ENCODE peak calls at places on chromosomes 6 and 20, in six cellular contexts. V is pancreas, P is tibial artery, B is epithelial cell of esophagus, I is choroid plexus epithelial cell, O is kidney epithelial cell. A is an unnamed sample.

GRCh38 chr20:51500311-51500710 is 42.2 kb downstream of the NFATC2 start:
- DNase-seq in V (no peak), P (no peak), B (peak), I (no peak), O (no peak), A (no peak)

GRCh38 chr6:136209496-136209895 is 40.6 kb downstream of the MTFR2 start:
- DNase-seq in V (no peak), P (no peak), B (peak), I (no peak), O (no peak), A (no peak)

GRCh38 chr6:43798688-43799444 is 28.9 kb downstream of the VEGFA start:
- DNase-seq in V (peak), P (no peak), B (peak), I (peak), O (peak), A (no peak)

GRCh38 chr20:34922654-34923381 is 32.8 kb downstream of the GSS start:
- DNase-seq in V (no peak), P (peak), B (peak), I (peak), O (peak), A (peak)

GRCh38 chr6:140160494-140160893 is 786.0 kb upstream of the CITED2 start:
- DNase-seq in V (no peak), P (no peak), B (no peak), I (no peak), O (no peak), A (no peak)

GRCh38 chr20:36826556-36827244 is 49.2 kb upstream of the TLDC2 start:
- DNase-seq in V (no peak), P (no peak), B (peak), I (no peak), O (no peak), A (no peak)

GRCh38 chr6:156413156-156413555 is 364.0 kb upstream of the ARID1B start:
- DNase-seq in V (no peak), P (no peak), B (peak), I (no peak), O (no peak), A (no peak)

GRCh38 chr6:19587238-19587942 is 249.8 kb upstream of the ID4 start:
- DNase-seq in V (no peak), P (no peak), B (no peak), I (no peak), O (no peak), A (no peak)

GRCh38 chr6:169933839-169934698 is 182.6 kb downstream of the ERMARD start:
- DNase-seq in V (peak), P (peak), B (no peak), I (no peak), O (no peak), A (peak)

GRCh38 chr6:28586273-28586672 is 60.6 kb downstream of the GPX5 start:
- DNase-seq in V (no peak), P (no peak), B (peak), I (no peak), O (no peak), A (no peak)

GRCh38 chr20:52490715-52491430 is 299.3 kb upstream of the ZFP64 start:
- DNase-seq in V (no peak), P (no peak), B (peak), I (peak), O (peak), A (no peak)

GRCh38 chr20:24676353-24676977 is 207.0 kb downstream of the SYNDIG1 start:
- DNase-seq in V (no peak), P (no peak), B (no peak), I (no peak), O (no peak), A (no peak)

GRCh38 chr20:49888341-49889244 is 26.7 kb downstream of the SPATA2 start:
- DNase-seq in V (no peak), P (no peak), B (peak), I (peak), O (peak), A (peak)

GRCh38 chr6:44003345-44004061 is 123.7 kb downstream of the MRPL14 start:
- DNase-seq in V (no peak), P (no peak), B (no peak), I (no peak), O (no peak), A (no peak)

DNA sequence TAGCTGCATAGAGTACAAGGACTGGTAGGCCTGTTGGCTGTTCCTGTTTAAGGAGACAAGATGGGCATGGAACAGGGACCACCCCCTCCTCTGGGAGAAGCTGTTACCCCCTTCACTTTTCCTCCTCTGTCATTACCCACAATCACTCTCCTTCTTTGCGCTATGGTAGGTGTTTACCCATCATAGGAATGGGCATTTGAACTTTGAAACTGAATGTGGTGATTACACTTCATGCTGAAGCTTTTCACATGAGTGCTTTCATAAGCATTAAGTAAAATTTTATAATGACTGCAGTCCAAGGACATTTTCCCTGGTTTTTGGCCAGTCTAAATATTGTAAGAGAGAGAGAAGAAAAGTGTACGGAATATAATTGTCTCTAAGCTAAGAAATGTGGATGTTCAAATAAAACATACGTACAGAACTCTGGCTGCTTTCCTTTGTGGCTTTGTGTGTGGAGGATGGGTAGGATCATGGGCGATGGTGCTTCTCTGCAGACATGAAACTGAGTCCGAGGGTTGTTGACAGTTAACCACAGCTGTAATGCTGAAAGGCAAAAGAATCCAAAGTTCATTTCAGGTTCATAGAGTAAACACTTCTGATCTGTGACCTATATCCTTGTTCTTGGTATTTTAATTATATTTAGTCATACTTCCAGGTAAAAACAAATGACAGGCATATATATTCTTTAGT is 56.3 kb downstream of the CCN2 start:
- DNase-seq in V (no peak), P (no peak), B (no peak), I (peak), O (no peak), A (no peak)
- H3K4me3 ChIP-seq in V (no peak), P (no peak), B (no peak), I (no peak), O (no peak), A (no peak)

GRCh38 chr20:11281240-11281639 is 607.4 kb upstream of the JAG1 start:
- DNase-seq in V (no peak), P (no peak), B (no peak), I (no peak), O (no peak), A (no peak)

GRCh38 chr20:11281768-11282167 is 608.0 kb upstream of the JAG1 start:
- DNase-seq in V (no peak), P (no peak), B (no peak), I (no peak), O (no peak), A (no peak)

DNA sequence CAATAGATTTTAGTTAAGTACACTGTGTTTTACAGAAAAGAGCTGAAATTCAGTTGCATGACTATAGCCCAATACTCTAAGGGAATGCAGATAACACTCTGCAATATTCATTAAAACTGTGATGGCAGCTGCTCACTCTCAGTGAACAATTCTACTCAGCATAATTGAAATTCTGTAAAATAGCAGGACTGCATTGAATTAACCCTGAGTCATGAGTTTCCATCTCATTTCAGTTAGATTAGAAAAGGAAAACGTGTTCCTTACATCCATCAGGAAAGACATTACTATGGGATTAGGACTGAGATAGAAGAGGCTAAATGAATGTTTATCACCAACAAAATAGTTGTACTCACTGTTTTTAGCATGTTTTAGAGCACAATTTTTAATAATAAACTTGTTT is 613.4 kb upstream of the JAG1 start:
- DNase-seq in V (no peak), P (no peak), B (no peak), I (no peak), O (no peak), A (no peak)
- H3K4me3 ChIP-seq in V (no peak), P (no peak), B (no peak), I (no peak), O (no peak), A (no peak)

DNA sequence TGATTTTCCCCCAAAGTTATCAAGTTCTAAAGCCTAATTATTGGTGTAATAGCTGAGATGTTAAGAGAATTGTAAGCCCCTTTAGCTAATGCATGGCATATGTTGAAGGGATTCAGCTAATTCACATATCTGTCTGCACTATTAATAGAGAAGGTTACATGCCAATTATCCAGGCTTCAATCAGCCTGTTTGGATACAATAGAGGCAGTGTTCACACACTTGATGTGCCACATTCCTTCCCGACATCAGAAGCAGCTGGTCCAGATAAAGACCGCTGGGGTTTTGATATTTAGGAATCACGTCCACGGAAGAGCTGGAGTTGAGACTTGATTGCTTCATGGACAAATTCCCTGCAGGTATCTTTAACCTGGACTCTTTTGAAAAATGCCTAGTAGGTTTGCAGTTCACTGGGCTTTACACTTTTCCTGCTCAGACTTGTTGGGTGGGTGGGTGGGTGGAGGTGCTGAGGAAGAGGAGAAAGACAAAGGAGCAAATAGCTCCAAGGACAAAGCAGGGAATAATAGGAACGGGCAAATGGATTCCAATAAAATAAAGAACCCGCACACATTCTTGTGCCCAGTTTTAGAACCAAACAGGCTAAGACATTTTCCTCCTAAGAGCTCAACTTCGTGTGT is 142.6 kb upstream of the ZNF217 start:
- DNase-seq in V (no peak), P (no peak), B (peak), I (no peak), O (no peak), A (no peak)
- H3K4me3 ChIP-seq in V (no peak), P (no peak), B (no peak), I (no peak), O (no peak), A (no peak)

GRCh38 chr20:47406849-47407682 is 50.6 kb upstream of the ZMYND8 start:
- DNase-seq in V (no peak), P (no peak), B (no peak), I (peak), O (no peak), A (no peak)
- H3K4me3 ChIP-seq in V (no peak), P (no peak), B (no peak), I (no peak), O (no peak), A (no peak)

DNA sequence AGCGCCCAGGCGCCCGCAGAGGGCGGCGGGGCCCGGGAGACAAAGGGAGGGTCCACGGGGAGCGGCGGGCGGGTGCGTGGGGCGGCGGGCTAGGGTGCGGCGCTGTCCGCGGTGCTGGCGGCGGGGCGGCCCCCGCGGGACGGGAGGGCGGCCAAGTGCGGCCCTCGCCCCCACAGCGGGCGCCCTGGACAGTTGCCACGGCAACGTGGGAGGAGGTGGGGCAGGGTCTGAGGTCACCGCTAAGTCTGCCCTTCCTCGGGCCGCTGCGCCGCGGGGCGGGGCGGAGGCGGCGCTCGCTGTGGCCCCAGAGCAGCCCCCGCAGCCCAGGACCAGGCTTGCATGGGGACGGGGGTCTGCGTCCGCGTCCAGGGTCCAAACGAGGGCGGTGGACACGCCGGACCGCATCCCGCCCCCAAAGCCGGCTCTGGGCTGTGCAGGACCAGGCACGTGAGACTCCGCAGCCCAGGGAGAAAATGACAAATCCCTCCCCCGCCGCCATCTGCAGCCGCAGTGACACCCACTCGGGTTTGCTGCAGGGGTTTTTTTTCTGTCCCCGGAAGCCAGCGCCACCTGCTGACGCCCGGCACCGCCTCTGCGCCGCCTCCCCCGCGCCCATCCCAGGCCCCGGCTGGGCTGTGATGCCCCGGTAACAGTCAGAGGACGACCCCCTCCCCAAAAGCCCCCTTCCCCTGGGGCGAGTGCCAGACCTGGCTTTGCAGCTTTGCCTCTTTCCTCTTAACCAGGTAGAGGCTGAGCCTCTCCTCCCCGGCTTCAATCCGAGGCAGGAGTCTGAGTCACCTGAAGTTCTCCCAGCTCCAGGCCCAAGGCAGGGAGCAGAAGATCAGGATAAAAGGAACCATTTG is 36.8 kb downstream of the YTHDF1 start:
- DNase-seq in V (peak), P (no peak), B (peak), I (peak), O (no peak), A (no peak)
- H3K4me3 ChIP-seq in V (no peak), P (no peak), B (no peak), I (no peak), O (no peak), A (no peak)

GRCh38 chr6:41936073-41936837 is 5.4 kb downstream of the CCND3 start:
- DNase-seq in V (peak), P (peak), B (peak), I (peak), O (peak), A (peak)

GRCh38 chr6:41935685-41936072 is 5.9 kb downstream of the CCND3 start:
- DNase-seq in V (peak), P (no peak), B (no peak), I (no peak), O (no peak), A (no peak)

GRCh38 chr6:41935190-41935569 is 6.4 kb downstream of the CCND3 start:
- DNase-seq in V (no peak), P (no peak), B (no peak), I (no peak), O (no peak), A (no peak)

GRCh38 chr6:41932378-41932777 is 9.2 kb downstream of the CCND3 start:
- DNase-seq in V (no peak), P (no peak), B (no peak), I (no peak), O (no peak), A (no peak)

DNA sequence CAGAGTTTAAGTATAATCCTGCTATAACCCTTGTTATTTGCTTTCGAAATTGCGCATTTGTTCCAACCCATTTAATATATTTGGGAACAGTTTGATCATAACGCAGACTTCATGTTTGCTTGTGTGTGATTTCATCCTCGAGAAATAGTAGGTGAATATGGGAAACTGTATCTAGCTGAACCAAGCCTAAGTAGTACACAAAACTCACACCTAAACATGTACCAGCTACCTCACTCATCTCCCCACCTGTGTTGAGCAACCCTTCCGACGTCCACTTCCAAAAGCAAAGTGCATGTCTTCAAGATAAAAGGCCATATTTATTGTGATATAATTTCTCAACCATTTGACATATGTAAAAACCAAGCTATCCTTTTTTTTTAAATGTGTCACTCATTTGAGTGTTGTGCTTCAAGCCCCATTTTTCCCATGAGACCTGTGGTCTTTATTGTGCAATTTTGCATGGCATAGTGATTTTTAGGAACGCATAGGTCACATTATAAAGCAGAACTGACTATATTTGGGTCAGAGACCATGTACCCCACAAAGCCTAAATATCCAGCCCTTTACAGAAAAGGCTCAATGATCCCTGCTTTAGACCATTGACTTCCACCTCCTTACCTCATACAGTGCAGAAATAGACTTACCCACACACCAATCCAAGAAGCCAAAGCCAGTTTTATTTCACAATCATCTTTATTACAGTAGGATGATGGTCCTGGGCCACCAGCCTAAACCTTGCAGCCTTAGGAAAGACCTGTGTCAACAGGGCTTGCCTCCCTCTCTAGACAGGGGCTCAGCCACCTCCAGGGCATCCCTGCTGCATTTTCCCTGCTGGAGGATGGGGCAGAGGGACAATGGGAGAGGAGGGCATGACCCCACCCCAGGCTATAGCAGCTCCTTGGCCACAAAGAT is 7.1 kb downstream of the CCND3 start:
- DNase-seq in V (no peak), P (no peak), B (no peak), I (no peak), O (no peak), A (no peak)
- H3K4me3 ChIP-seq in V (no peak), P (no peak), B (no peak), I (no peak), O (no peak), A (no peak)

A was measured in uterus.